ENCODE peak calls at places on chromosomes 1 and 21, in six cellular contexts. N is tibial nerve, P is Peyer's patch, Q is transverse colon, I is A549, E is prostate gland. H is an unnamed sample.

GRCh38 chr1:161092621-161093028 is 3.3 kb upstream of the NECTIN4 start:
- DNase-seq in P (no peak), E (no peak), N (no peak), Q (no peak), I (no peak), H (no peak)

GRCh38 chr1:240559781-240560180 is 52.2 kb downstream of the GREM2 start:
- DNase-seq in Q (no peak), N (no peak), P (no peak), I (no peak), E (no peak), H (no peak)

GRCh38 chr1:182670032-182670431 is 14.4 kb downstream of the RGS8 start:
- DNase-seq in I (no peak), Q (no peak), E (no peak), P (no peak), N (no peak), H (no peak)

GRCh38 chr1:169618367-169618766 is 11.6 kb downstream of the SELP start:
- DNase-seq in Q (no peak), N (no peak), E (no peak), I (no peak), P (no peak), H (no peak)

GRCh38 chr1:222240536-222241181 is 307.2 kb downstream of the HHIPL2 start:
- DNase-seq in Q (no peak), E (no peak), P (no peak), N (no peak), I (peak; percentile 4), H (no peak)

GRCh38 chr1:53061859-53062714 is at the start of gene PODN:
- DNase-seq in P (peak; percentile 46), Q (no peak), E (no peak), I (no peak), N (peak; percentile 63), H (peak; percentile 87)

GRCh38 chr1:226651732-226652105 is 87.4 kb downstream of the ITPKB start:
- DNase-seq in N (no peak), E (no peak), I (no peak), P (no peak), Q (no peak), H (no peak)

GRCh38 chr1:43238104-43238503 is 31.7 kb upstream of the TMEM125 start:
- DNase-seq in Q (peak; percentile 83), N (peak; percentile 63), I (peak; percentile 58), P (peak; percentile 88), E (peak; percentile 52), H (peak; percentile 69)

GRCh38 chr1:64483711-64484454 is 14.0 kb downstream of the CACHD1 start:
- DNase-seq in P (no peak), Q (no peak), N (no peak), I (no peak), E (no peak), H (no peak)

GRCh38 chr1:1164701-1165451 is 8.8 kb upstream of the TTLL10 start:
- DNase-seq in P (peak; percentile 84), I (peak; percentile 29), N (no peak), Q (peak; percentile 67), E (peak; percentile 61), H (no peak)

GRCh38 chr1:98500324-98500723 is 161.2 kb upstream of the SNX7 start:
- DNase-seq in P (no peak), I (no peak), Q (no peak), E (no peak), N (no peak), H (no peak)

GRCh38 chr1:244810221-244810620 is 25.2 kb upstream of the COX20 start:
- DNase-seq in Q (no peak), E (no peak), I (no peak), N (no peak), P (no peak), H (no peak)

GRCh38 chr21:45279446-45280177 is 8.1 kb downstream of the POFUT2 start:
- DNase-seq in P (no peak), N (no peak), E (no peak), Q (no peak), I (no peak), H (peak; percentile 28)

GRCh38 chr1:226627924-226628623 is 79.5 kb downstream of the STUM start:
- DNase-seq in P (peak; percentile 39), I (no peak), Q (no peak), E (no peak), N (no peak), H (peak; percentile 15)

GRCh38 chr1:16605532-16605931 is 7.8 kb downstream of the NBPF1 start:
- DNase-seq in P (no peak), E (peak; percentile 7), I (no peak), N (no peak), Q (no peak), H (no peak)

GRCh38 chr1:15231714-15232201 is 15.3 kb upstream of the FHAD1 start:
- DNase-seq in E (no peak), I (no peak), N (no peak), Q (no peak), P (no peak), H (no peak)

GRCh38 chr1:223212441-223212840 is 69.4 kb upstream of the TLR5 start:
- DNase-seq in P (no peak), Q (no peak), E (no peak), I (no peak), N (no peak), H (no peak)

GRCh38 chr1:202251424-202252256 is 58.0 kb downstream of the LGR6 start:
- DNase-seq in Q (no peak), P (peak; percentile 27), I (no peak), E (no peak), N (no peak), H (no peak)

GRCh38 chr1:170807432-170807831 is 127.9 kb upstream of the MROH9 start:
- DNase-seq in P (no peak), E (no peak), Q (no peak), I (no peak), N (no peak), H (no peak)

GRCh38 chr1:26336477-26337205 is 17.3 kb downstream of the CRYBG2 start:
- DNase-seq in N (peak; percentile 45), P (peak; percentile 98), E (peak; percentile 89), I (peak; percentile 72), Q (peak; percentile 96), H (peak; percentile 51)

DNA sequence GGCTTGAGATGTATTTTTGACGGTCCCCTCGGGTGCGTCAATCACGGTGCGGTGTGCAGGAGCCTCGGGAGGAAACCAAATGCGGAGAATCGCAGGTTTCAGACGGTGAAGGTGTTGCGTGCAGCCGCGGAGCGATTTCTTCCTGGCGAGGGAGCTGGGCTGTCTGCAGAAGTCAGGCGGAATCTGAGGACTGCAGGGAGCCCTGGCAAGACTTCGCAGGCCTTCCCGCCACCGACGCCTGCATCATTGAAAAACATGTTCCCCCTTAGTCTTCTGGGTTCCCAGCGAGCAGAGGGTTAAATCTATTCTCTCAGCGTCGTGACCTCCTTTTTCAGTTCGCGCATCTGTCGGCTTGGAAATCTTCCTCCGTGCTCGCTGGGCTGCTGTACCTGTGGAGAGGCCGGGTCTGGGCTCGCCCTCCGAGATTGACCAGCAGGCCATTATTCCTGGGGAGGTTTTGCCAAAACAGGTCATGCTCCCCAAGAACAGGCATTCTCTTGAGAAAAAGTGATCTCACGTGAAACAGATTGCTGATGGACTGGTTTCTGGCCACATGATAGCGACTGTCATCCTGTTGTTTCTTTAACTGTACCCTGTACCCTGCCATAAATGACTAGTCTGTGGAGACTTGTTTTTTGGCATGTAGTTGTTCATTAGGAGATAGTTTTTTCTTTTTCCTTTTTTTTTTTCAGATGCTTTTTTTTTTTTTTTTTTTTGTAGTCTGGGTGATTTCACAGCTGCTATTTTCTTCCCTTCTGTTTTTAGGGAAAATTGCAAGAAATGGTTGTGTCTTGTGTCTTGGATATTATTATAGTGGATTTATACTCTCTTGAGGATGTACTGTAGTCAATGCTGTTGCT is 897 bp downstream of the EPB41 start:
- DNase-seq in E (peak; percentile 30), I (peak; percentile 30), N (no peak), P (peak; percentile 66), Q (peak; percentile 45), H (peak; percentile 35)
- H3K27ac ChIP-seq in E (peak overlapping the region; percentile 71), I (peak overlapping the region; percentile 53), N (peak overlapping the region; percentile 59), P (peak overlapping the region; percentile 77), Q (peak overlapping the region; percentile 74), H (no peak overlapping the region)

DNA sequence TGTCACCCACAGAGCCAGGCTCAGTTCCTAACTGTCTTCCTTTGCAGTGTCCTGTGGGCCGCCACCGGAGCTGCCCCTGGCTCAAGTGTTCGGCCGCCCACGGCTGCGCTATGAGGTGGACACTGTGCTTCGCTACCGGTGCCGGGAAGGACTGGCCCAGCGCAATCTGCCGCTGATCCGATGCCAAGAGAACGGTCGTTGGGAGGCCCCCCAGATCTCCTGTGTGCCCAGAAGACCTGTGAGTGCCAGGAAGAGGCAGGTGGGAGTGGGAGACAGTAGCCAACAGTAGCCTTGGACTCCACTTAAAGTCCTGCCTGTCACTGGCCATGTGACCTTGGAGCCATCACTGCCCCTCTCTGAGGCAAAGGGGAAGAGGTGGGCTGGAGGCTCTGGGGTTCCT is 16.6 kb downstream of the BCAN start:
- DNase-seq in N (no peak), E (no peak), P (no peak), Q (no peak), I (no peak), H (no peak)
- TF ChIP-seq POLR2A in N (no peak), E (no peak), P (no peak), Q (no peak), I (no peak), H (no peak)

GRCh38 chr1:119715542-119715941 is 3.8 kb downstream of the PHGDH start:
- DNase-seq in Q (no peak), I (no peak), N (no peak), P (no peak), E (no peak), H (no peak)
- H3K27ac ChIP-seq in Q (no peak overlapping the region), I (no peak overlapping the region), N (no peak overlapping the region), P (no peak overlapping the region), E (no peak overlapping the region), H (no peak overlapping the region)

DNA sequence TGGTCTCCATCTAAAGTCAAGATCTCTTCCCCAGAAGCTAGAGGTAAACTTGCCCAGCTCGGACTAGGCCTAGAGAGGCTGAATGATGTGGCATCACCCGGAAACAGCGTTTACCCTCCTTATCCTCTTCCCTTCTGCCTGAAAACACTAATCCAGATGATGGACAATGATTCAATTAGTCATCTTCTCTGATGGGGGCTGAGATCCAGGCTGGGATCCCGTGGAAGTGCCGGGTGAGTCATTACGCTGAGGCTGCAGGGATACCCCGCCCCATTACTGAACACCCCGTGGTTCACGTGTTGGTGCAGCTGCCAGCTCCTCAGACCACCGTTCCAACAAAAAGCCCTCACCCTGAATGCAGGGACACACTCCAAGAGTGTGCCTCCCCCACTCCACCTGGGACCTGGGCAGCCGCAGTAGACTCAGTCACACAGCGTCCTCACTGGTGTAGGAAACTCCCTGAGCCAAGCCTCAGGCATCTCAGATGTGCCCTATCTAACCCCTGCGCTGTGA is 2.0 kb downstream of the S100A6 start:
- DNase-seq in E (no peak), N (peak; percentile 56), P (peak; percentile 79), Q (peak; percentile 54), I (peak; percentile 82), H (peak; percentile 61)
- TF ChIP-seq POLR2A in E (peak; percentile 29), N (no peak), P (peak; percentile 4), Q (no peak), I (peak; percentile 20), H (no peak)

DNA sequence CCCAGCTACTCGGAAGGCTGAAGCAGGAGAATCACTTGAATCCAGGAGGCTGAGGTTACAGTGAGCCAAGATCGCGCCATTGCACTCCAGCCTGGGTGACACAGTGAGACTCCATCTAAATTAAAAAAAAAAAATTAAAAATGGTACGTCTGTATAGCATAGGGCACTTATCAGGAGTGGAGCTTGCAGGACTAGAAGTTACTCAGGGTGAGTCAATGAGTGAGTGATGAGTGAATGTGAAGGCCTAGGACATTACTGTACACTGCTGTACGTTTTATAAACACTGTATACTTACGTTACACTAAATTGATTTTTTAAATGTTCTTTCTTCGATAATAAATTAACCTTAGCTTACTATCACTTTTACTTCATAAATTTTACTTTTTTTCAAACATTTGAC is 183.6 kb downstream of the NR5A2 start:
- DNase-seq in Q (no peak), I (no peak), E (no peak), P (no peak), N (no peak), H (no peak)
- H3K27ac ChIP-seq in Q (no peak overlapping the region), I (no peak overlapping the region), E (no peak overlapping the region), P (no peak overlapping the region), N (no peak overlapping the region), H (no peak overlapping the region)

GRCh38 chr1:28510350-28511223 is 4.7 kb downstream of the RCC1 start:
- DNase-seq in Q (no peak), P (no peak), E (no peak), N (no peak), I (peak; percentile 40), H (no peak)
- TF ChIP-seq POLR2A in Q (no peak), P (no peak), E (no peak), N (no peak), I (no peak), H (no peak)

H was measured in ovary.